ENCODE peak calls at places on chromosomes 11 and 22, in seven cellular contexts. One of them, this sample, is unnamed.

GRCh38 chr11:126061707-126062678 is 673 bp downstream of the CDON start:
- DNase-seq in EL: peak
- DNase-seq in activated gamma-delta T cell: peak
- DNase-seq in NCI-H1694: peak
- DNase-seq in GM23338: peak
- DNase-seq in neural progenitor cell: peak
- DNase-seq in mucosa of descending colon: peak
- DNase-seq in this sample: peak

GRCh38 chr22:48942698-48943566 is 884.7 kb downstream of the BRD1 start:
- DNase-seq in EL: no peak
- DNase-seq in NCI-H1694: no peak
- DNase-seq in activated gamma-delta T cell: no peak
- DNase-seq in mucosa of descending colon: no peak
- DNase-seq in GM23338: no peak
- DNase-seq in neural progenitor cell: no peak
- DNase-seq in this sample: no peak

GRCh38 chr22:27754247-27754887 is 47.2 kb downstream of the MN1 start:
- DNase-seq in NCI-H1694: no peak
- DNase-seq in EL: no peak
- DNase-seq in GM23338: no peak
- DNase-seq in activated gamma-delta T cell: no peak
- DNase-seq in mucosa of descending colon: no peak
- DNase-seq in neural progenitor cell: no peak
- DNase-seq in this sample: no peak

GRCh38 chr11:127524618-127525017 is 524.0 kb upstream of the KIRREL3 start:
- DNase-seq in NCI-H1694: no peak
- DNase-seq in neural progenitor cell: no peak
- DNase-seq in mucosa of descending colon: no peak
- DNase-seq in GM23338: no peak
- DNase-seq in EL: no peak
- DNase-seq in activated gamma-delta T cell: no peak
- DNase-seq in this sample: no peak

GRCh38 chr11:134024420-134025085 is 44.3 kb upstream of the JAM3 start:
- DNase-seq in NCI-H1694: no peak
- DNase-seq in EL: peak
- DNase-seq in neural progenitor cell: no peak
- DNase-seq in GM23338: no peak
- DNase-seq in activated gamma-delta T cell: no peak
- DNase-seq in mucosa of descending colon: no peak
- DNase-seq in this sample: no peak

GRCh38 chr11:38937709-38938108 is 2339.7 kb upstream of the RAG2 start:
- DNase-seq in activated gamma-delta T cell: no peak
- DNase-seq in EL: peak
- DNase-seq in NCI-H1694: no peak
- DNase-seq in neural progenitor cell: no peak
- DNase-seq in GM23338: no peak
- DNase-seq in mucosa of descending colon: no peak
- DNase-seq in this sample: no peak

GRCh38 chr11:125123947-125124633 is 12.7 kb upstream of the TMEM218 start:
- DNase-seq in activated gamma-delta T cell: no peak
- DNase-seq in GM23338: peak
- DNase-seq in NCI-H1694: no peak
- DNase-seq in EL: peak
- DNase-seq in mucosa of descending colon: peak
- DNase-seq in neural progenitor cell: peak
- DNase-seq in this sample: peak

GRCh38 chr11:1226981-1227550 is 4.2 kb downstream of the MUC5B start:
- DNase-seq in GM23338: peak
- DNase-seq in activated gamma-delta T cell: no peak
- DNase-seq in neural progenitor cell: peak
- DNase-seq in EL: no peak
- DNase-seq in mucosa of descending colon: peak
- DNase-seq in NCI-H1694: no peak
- DNase-seq in this sample: no peak

GRCh38 chr11:44574620-44575287 is 9.3 kb downstream of the CD82 start:
- DNase-seq in EL: peak
- DNase-seq in neural progenitor cell: no peak
- DNase-seq in activated gamma-delta T cell: no peak
- DNase-seq in NCI-H1694: no peak
- DNase-seq in GM23338: no peak
- DNase-seq in mucosa of descending colon: no peak
- DNase-seq in this sample: peak

GRCh38 chr22:30827646-30828045 is 133.0 kb downstream of the OSBP2 start:
- DNase-seq in GM23338: no peak
- DNase-seq in NCI-H1694: no peak
- DNase-seq in activated gamma-delta T cell: no peak
- DNase-seq in mucosa of descending colon: no peak
- DNase-seq in EL: no peak
- DNase-seq in neural progenitor cell: no peak
- DNase-seq in this sample: no peak

GRCh38 chr11:19244084-19244483 is 3.3 kb upstream of the E2F8 start:
- DNase-seq in neural progenitor cell: no peak
- DNase-seq in NCI-H1694: no peak
- DNase-seq in activated gamma-delta T cell: no peak
- DNase-seq in mucosa of descending colon: peak
- DNase-seq in GM23338: no peak
- DNase-seq in EL: no peak
- DNase-seq in this sample: no peak

GRCh38 chr11:7599209-7599608 is 74.1 kb downstream of the CYB5R2 start:
- DNase-seq in activated gamma-delta T cell: no peak
- DNase-seq in mucosa of descending colon: no peak
- DNase-seq in neural progenitor cell: no peak
- DNase-seq in NCI-H1694: no peak
- DNase-seq in EL: no peak
- DNase-seq in GM23338: no peak
- DNase-seq in this sample: no peak

GRCh38 chr11:27599217-27599616 is 92.6 kb upstream of the LIN7C start:
- DNase-seq in mucosa of descending colon: no peak
- DNase-seq in NCI-H1694: no peak
- DNase-seq in neural progenitor cell: peak
- DNase-seq in activated gamma-delta T cell: no peak
- DNase-seq in GM23338: peak
- DNase-seq in EL: no peak
- DNase-seq in this sample: no peak

GRCh38 chr11:114199051-114199450 is 97.1 kb upstream of the NNMT start:
- DNase-seq in activated gamma-delta T cell: no peak
- DNase-seq in EL: no peak
- DNase-seq in GM23338: no peak
- DNase-seq in mucosa of descending colon: no peak
- DNase-seq in neural progenitor cell: no peak
- DNase-seq in NCI-H1694: no peak
- DNase-seq in this sample: no peak

GRCh38 chr11:45644981-45645889 is 20.2 kb downstream of the CHST1 start:
- DNase-seq in EL: no peak
- DNase-seq in mucosa of descending colon: no peak
- DNase-seq in GM23338: no peak
- DNase-seq in activated gamma-delta T cell: no peak
- DNase-seq in neural progenitor cell: peak
- DNase-seq in NCI-H1694: no peak
- DNase-seq in this sample: no peak

GRCh38 chr22:30304495-30305244 is 15.4 kb upstream of the CASTOR1 start:
- DNase-seq in NCI-H1694: no peak
- DNase-seq in mucosa of descending colon: peak
- DNase-seq in neural progenitor cell: no peak
- DNase-seq in EL: no peak
- DNase-seq in activated gamma-delta T cell: no peak
- DNase-seq in GM23338: no peak
- DNase-seq in this sample: no peak

GRCh38 chr11:45576461-45577215 is 88.8 kb downstream of the CHST1 start:
- DNase-seq in mucosa of descending colon: no peak
- DNase-seq in NCI-H1694: no peak
- DNase-seq in EL: no peak
- DNase-seq in neural progenitor cell: no peak
- DNase-seq in activated gamma-delta T cell: no peak
- DNase-seq in GM23338: no peak
- DNase-seq in this sample: no peak

GRCh38 chr11:70734911-70735310 is 336.6 kb downstream of the CTTN start:
- DNase-seq in NCI-H1694: no peak
- DNase-seq in EL: no peak
- DNase-seq in GM23338: no peak
- DNase-seq in mucosa of descending colon: no peak
- DNase-seq in activated gamma-delta T cell: no peak
- DNase-seq in neural progenitor cell: no peak
- DNase-seq in this sample: no peak

GRCh38 chr22:42919199-42919598 is 62.1 kb upstream of the ARFGAP3 start:
- DNase-seq in activated gamma-delta T cell: no peak
- DNase-seq in NCI-H1694: no peak
- DNase-seq in mucosa of descending colon: no peak
- DNase-seq in EL: peak
- DNase-seq in GM23338: no peak
- DNase-seq in neural progenitor cell: no peak
- DNase-seq in this sample: peak

GRCh38 chr22:27654536-27655445 is 146.8 kb downstream of the MN1 start:
- DNase-seq in activated gamma-delta T cell: no peak
- DNase-seq in NCI-H1694: no peak
- DNase-seq in mucosa of descending colon: peak
- DNase-seq in GM23338: peak
- DNase-seq in neural progenitor cell: peak
- DNase-seq in EL: no peak
- DNase-seq in this sample: peak

GRCh38 chr22:23239429-23239828 is 59.1 kb downstream of the BCR start:
- DNase-seq in EL: no peak
- DNase-seq in activated gamma-delta T cell: no peak
- DNase-seq in mucosa of descending colon: no peak
- DNase-seq in neural progenitor cell: no peak
- DNase-seq in NCI-H1694: no peak
- DNase-seq in GM23338: no peak
- DNase-seq in this sample: no peak

GRCh38 chr11:94731921-94732601 is 36.1 kb upstream of the AMOTL1 start:
- DNase-seq in neural progenitor cell: no peak
- DNase-seq in GM23338: no peak
- DNase-seq in NCI-H1694: no peak
- DNase-seq in EL: peak
- DNase-seq in mucosa of descending colon: no peak
- DNase-seq in activated gamma-delta T cell: no peak
- DNase-seq in this sample: peak

GRCh38 chr11:116605543-116605942 is 167.2 kb downstream of the BUD13 start:
- DNase-seq in mucosa of descending colon: peak
- DNase-seq in activated gamma-delta T cell: no peak
- DNase-seq in neural progenitor cell: peak
- DNase-seq in NCI-H1694: no peak
- DNase-seq in GM23338: peak
- DNase-seq in EL: peak
- DNase-seq in this sample: no peak

GRCh38 chr11:2550606-2550970 is 105.8 kb downstream of the KCNQ1 start:
- DNase-seq in NCI-H1694: no peak
- DNase-seq in mucosa of descending colon: no peak
- DNase-seq in EL: no peak
- DNase-seq in activated gamma-delta T cell: no peak
- DNase-seq in neural progenitor cell: no peak
- DNase-seq in GM23338: no peak
- DNase-seq in this sample: no peak

GRCh38 chr22:46432164-46433068 is 96.9 kb downstream of the TRMU start:
- DNase-seq in activated gamma-delta T cell: no peak
- DNase-seq in mucosa of descending colon: peak
- DNase-seq in neural progenitor cell: no peak
- DNase-seq in GM23338: no peak
- DNase-seq in NCI-H1694: no peak
- DNase-seq in EL: no peak
- DNase-seq in this sample: no peak

GRCh38 chr11:126733685-126734084 is 266.9 kb downstream of the KIRREL3 start:
- DNase-seq in NCI-H1694: peak
- DNase-seq in EL: no peak
- DNase-seq in activated gamma-delta T cell: no peak
- DNase-seq in neural progenitor cell: no peak
- DNase-seq in mucosa of descending colon: no peak
- DNase-seq in GM23338: no peak
- DNase-seq in this sample: no peak

GRCh38 chr11:55497068-55497467 is 57.2 kb upstream of the OR4C15 start:
- DNase-seq in NCI-H1694: no peak
- DNase-seq in neural progenitor cell: no peak
- DNase-seq in EL: no peak
- DNase-seq in GM23338: no peak
- DNase-seq in mucosa of descending colon: no peak
- DNase-seq in activated gamma-delta T cell: no peak
- DNase-seq in this sample: no peak

GRCh38 chr11:104970756-104971155 is 2.4 kb upstream of the CASP4 start:
- DNase-seq in activated gamma-delta T cell: no peak
- DNase-seq in NCI-H1694: no peak
- DNase-seq in mucosa of descending colon: no peak
- DNase-seq in EL: no peak
- DNase-seq in GM23338: no peak
- DNase-seq in neural progenitor cell: no peak
- DNase-seq in this sample: no peak

GRCh38 chr11:126431401-126432064 is 76.0 kb downstream of the ST3GAL4 start:
- DNase-seq in NCI-H1694: no peak
- DNase-seq in activated gamma-delta T cell: no peak
- DNase-seq in EL: peak
- DNase-seq in mucosa of descending colon: peak
- DNase-seq in GM23338: no peak
- DNase-seq in neural progenitor cell: no peak
- DNase-seq in this sample: peak

GRCh38 chr22:19527321-19527721 is 3.1 kb upstream of the CLDN5 start:
- DNase-seq in neural progenitor cell: no peak
- DNase-seq in GM23338: no peak
- DNase-seq in mucosa of descending colon: no peak
- DNase-seq in activated gamma-delta T cell: no peak
- DNase-seq in NCI-H1694: no peak
- DNase-seq in EL: no peak
- DNase-seq in this sample: no peak

GRCh38 chr22:50469377-50470305 is 5.2 kb downstream of the SBF1 start:
- DNase-seq in mucosa of descending colon: peak
- DNase-seq in GM23338: peak
- DNase-seq in neural progenitor cell: no peak
- DNase-seq in NCI-H1694: peak
- DNase-seq in activated gamma-delta T cell: peak
- DNase-seq in EL: peak
- DNase-seq in this sample: peak

GRCh38 chr11:111733009-111733408 is 33.2 kb downstream of the PPP2R1B start:
- DNase-seq in neural progenitor cell: no peak
- DNase-seq in mucosa of descending colon: no peak
- DNase-seq in GM23338: no peak
- DNase-seq in EL: peak
- DNase-seq in activated gamma-delta T cell: no peak
- DNase-seq in NCI-H1694: no peak
- DNase-seq in this sample: peak

GRCh38 chr11:6926208-6927029 is at the start of gene ZNF215:
- DNase-seq in GM23338: peak
- DNase-seq in activated gamma-delta T cell: no peak
- DNase-seq in neural progenitor cell: peak
- DNase-seq in EL: peak
- DNase-seq in NCI-H1694: no peak
- DNase-seq in mucosa of descending colon: peak
- DNase-seq in this sample: peak

This sample was measured in fibroblast of lung.